ENCODE peak calls at places on chromosomes 4 and X, in ten cellular contexts. N, G, E, W, D, C, F, R, K and S are unnamed samples.

GRCh38 chr4:130479020-130479419 is 1383.1 kb downstream of the C4orf33 start:
- DNase-seq in D (no peak), G (peak), R (no peak), F (no peak), K (no peak), W (peak), N (peak), C (no peak), E (no peak), S (no peak)

GRCh38 chrX:19897087-19897486 is 9.7 kb upstream of the SH3KBP1 start:
- DNase-seq in W (no peak), F (no peak), E (no peak), C (no peak), N (no peak), D (no peak), K (no peak), R (no peak), G (no peak), S (no peak)

GRCh38 chr4:55973650-55974049 is 24.9 kb downstream of the CEP135 start:
- DNase-seq in W (no peak), F (no peak), N (no peak), C (no peak), K (no peak), E (no peak), D (no peak), G (no peak), R (no peak), S (no peak)

GRCh38 chrX:20857746-20858145 is 516.5 kb upstream of the CNKSR2 start:
- DNase-seq in W (peak), F (no peak), N (no peak), C (no peak), E (peak), R (no peak), G (peak), K (peak), D (no peak), S (peak)

GRCh38 chr4:183353557-183353956 is 31.3 kb upstream of the CLDN24 start:
- DNase-seq in C (no peak), W (no peak), G (no peak), D (no peak), N (no peak), K (no peak), E (no peak), F (no peak), R (no peak), S (no peak)

GRCh38 chr4:6939761-6940743 is 30.4 kb downstream of the TBC1D14 start:
- DNase-seq in D (no peak), W (no peak), F (no peak), G (no peak), N (no peak), C (no peak), R (no peak), E (no peak), K (no peak), S (no peak)

GRCh38 chrX:136176399-136176825 is 29.1 kb downstream of the FHL1 start:
- DNase-seq in F (no peak), C (no peak), D (no peak), G (peak), W (peak), K (no peak), R (peak), N (peak), E (no peak), S (peak)

GRCh38 chrX:36908801-36909403 is 99.3 kb upstream of the FAM47C start:
- DNase-seq in W (peak), F (peak), R (no peak), N (peak), D (peak), C (no peak), G (peak), K (no peak), E (no peak), S (no peak)

GRCh38 chr4:39841894-39842293 is 135.8 kb downstream of the PDS5A start:
- DNase-seq in C (no peak), K (no peak), F (no peak), E (no peak), R (no peak), G (no peak), N (no peak), D (no peak), W (no peak), S (no peak)

GRCh38 chr4:76640252-76640925 is 205.4 kb downstream of the SHROOM3 start:
- DNase-seq in K (no peak), F (no peak), D (no peak), R (no peak), W (no peak), C (no peak), G (no peak), E (no peak), N (peak), S (no peak)

GRCh38 chrX:291411-291901 is 10.3 kb downstream of the PLCXD1 start:
- DNase-seq in R (no peak), K (no peak), C (peak), E (no peak), D (no peak), F (no peak), W (no peak), N (no peak), G (no peak), S (no peak)

GRCh38 chr4:138639018-138639876 is 376.3 kb upstream of the NOCT start:
- DNase-seq in D (no peak), K (no peak), G (peak), N (peak), F (no peak), E (no peak), R (no peak), C (no peak), W (peak), S (no peak)

GRCh38 chr4:23039813-23040212 is 347.1 kb downstream of the GBA3 start:
- DNase-seq in F (no peak), G (no peak), K (no peak), E (no peak), D (no peak), R (no peak), C (no peak), W (no peak), N (no peak), S (no peak)

GRCh38 chr4:85952982-85953650 is 406.7 kb downstream of the MAPK10 start:
- DNase-seq in R (no peak), E (no peak), K (no peak), F (no peak), W (no peak), N (no peak), G (no peak), C (no peak), D (no peak), S (no peak)

GRCh38 chrX:56000169-56000568 is 232.0 kb upstream of the KLF8 start:
- DNase-seq in C (no peak), N (no peak), W (no peak), R (no peak), F (no peak), K (no peak), E (no peak), G (no peak), D (no peak), S (no peak)

GRCh38 chr4:113539408-113539807 is 222.1 kb downstream of the CAMK2D start:
- DNase-seq in E (no peak), N (no peak), D (no peak), R (no peak), G (peak), C (no peak), F (no peak), W (peak), K (no peak), S (no peak)

GRCh38 chr4:2226261-2226660 is 15.7 kb downstream of the HAUS3 start:
- DNase-seq in G (no peak), D (no peak), C (no peak), N (no peak), E (no peak), K (no peak), R (no peak), F (no peak), W (no peak), S (no peak)

GRCh38 chr4:7068279-7068842 is 497 bp upstream of the GRPEL1 start:
- DNase-seq in E (no peak), R (no peak), K (no peak), C (no peak), D (no peak), F (no peak), N (no peak), G (no peak), W (no peak), S (peak)

GRCh38 chr4:167469436-167469835 is 235.1 kb upstream of the SPOCK3 start:
- DNase-seq in F (no peak), K (no peak), E (no peak), N (no peak), R (no peak), W (no peak), G (no peak), C (no peak), D (no peak), S (no peak)

GRCh38 chr4:52376107-52376704 is 282.9 kb downstream of the USP46 start:
- DNase-seq in W (peak), C (no peak), G (peak), R (no peak), N (peak), D (peak), K (peak), E (no peak), F (peak), S (peak)

GRCh38 chr4:101271516-101271915 is 75.8 kb downstream of the PPP3CA start:
- DNase-seq in W (peak), C (no peak), N (no peak), E (no peak), D (no peak), R (no peak), K (no peak), G (no peak), F (no peak), S (no peak)

GRCh38 chr4:3786196-3786869 is 20.1 kb downstream of the ADRA2C start:
- DNase-seq in G (no peak), K (no peak), F (peak), N (no peak), R (peak), C (no peak), D (no peak), E (peak), W (no peak), S (no peak)

GRCh38 chr4:7157666-7158065 is 34.7 kb upstream of the SORCS2 start:
- DNase-seq in G (no peak), E (no peak), F (no peak), C (peak), N (no peak), R (no peak), K (no peak), D (no peak), W (no peak), S (no peak)

GRCh38 chr4:149371021-149371420 is 444.6 kb downstream of the IQCM start:
- DNase-seq in D (peak), R (peak), F (peak), W (peak), E (no peak), N (peak), K (peak), G (peak), C (no peak), S (peak)

GRCh38 chr4:72507167-72507566 is 61.9 kb downstream of the ADAMTS3 start:
- DNase-seq in D (no peak), F (no peak), R (no peak), N (no peak), W (no peak), C (no peak), K (no peak), E (no peak), G (no peak), S (no peak)

GRCh38 chr4:8862800-8863758 is 8.6 kb downstream of the HMX1 start:
- DNase-seq in K (no peak), G (no peak), W (no peak), E (no peak), N (no peak), D (no peak), R (no peak), F (no peak), C (no peak), S (no peak)

GRCh38 chr4:44415251-44415650 is 33.4 kb downstream of the KCTD8 start:
- DNase-seq in D (no peak), W (no peak), G (no peak), N (no peak), K (no peak), E (no peak), C (no peak), R (no peak), F (no peak), S (no peak)

GRCh38 chr4:98468744-98469143 is 189.7 kb downstream of the TSPAN5 start:
- DNase-seq in R (no peak), D (no peak), F (no peak), W (peak), N (no peak), G (no peak), E (peak), C (no peak), K (no peak), S (peak)

GRCh38 chrX:12139934-12140611 is 1.8 kb downstream of the FRMPD4 start:
- DNase-seq in C (no peak), E (no peak), K (no peak), D (no peak), N (no peak), W (peak), F (no peak), R (no peak), G (peak), S (no peak)

GRCh38 chr4:54543088-54543795 is 114.5 kb upstream of the KIT start:
- DNase-seq in F (no peak), D (no peak), E (no peak), W (peak), R (no peak), N (no peak), K (no peak), C (no peak), G (peak), S (no peak)

GRCh38 chrX:9829308-9830267 is 43.4 kb downstream of the SHROOM2 start:
- DNase-seq in D (no peak), R (no peak), F (peak), G (peak), E (no peak), W (peak), C (no peak), K (no peak), N (peak), S (no peak)

DNA sequence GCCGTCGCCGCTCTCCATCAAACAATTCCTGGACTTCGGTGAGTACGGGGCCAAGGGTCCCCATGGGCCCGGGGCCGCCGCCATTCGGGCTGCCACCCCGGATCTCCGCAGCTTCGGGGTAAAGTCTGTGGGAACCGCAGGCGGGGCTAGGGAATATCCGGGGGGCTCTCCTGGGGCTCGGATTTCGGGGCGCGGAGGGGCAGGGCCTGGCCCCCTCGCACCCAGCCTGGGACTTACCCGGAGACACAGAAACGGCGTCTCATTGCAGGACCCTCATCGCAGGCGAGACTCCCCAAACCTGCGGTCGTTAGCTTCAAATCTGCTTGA is 401 bp downstream of the PDK3 start:
- DNase-seq in C (peak), E (no peak), G (no peak), F (no peak), R (no peak), N (no peak), K (no peak), D (no peak), W (no peak), S (no peak)
- H3K27ac ChIP-seq in C (peak), E (peak), G (no peak), F (peak), R (peak), N (peak), K (no peak), D (no peak), W (peak), S (no peak)

GRCh38 chrX:42941671-42942070 is 163.7 kb upstream of the PPP1R2C start:
- DNase-seq in C (no peak), F (no peak), K (no peak), E (no peak), N (no peak), G (no peak), W (no peak), D (no peak), R (no peak), S (no peak)
- H3K27ac ChIP-seq in C (peak), F (no peak), K (no peak), E (no peak), N (no peak), G (no peak), W (no peak), D (no peak), R (no peak), S (no peak)

GRCh38 chr4:25970241-25970675 is 56.2 kb downstream of the SMIM20 start:
- DNase-seq in D (no peak), G (no peak), E (no peak), R (peak), N (no peak), K (no peak), F (no peak), C (no peak), W (peak), S (no peak)

GRCh38 chr4:25965629-25966028 is 51.6 kb downstream of the SMIM20 start:
- DNase-seq in K (no peak), R (no peak), F (no peak), E (no peak), D (no peak), N (no peak), C (no peak), G (no peak), W (no peak), S (no peak)

GRCh38 chr4:25970691-25971427 is 56.8 kb downstream of the SMIM20 start:
- DNase-seq in N (no peak), D (no peak), F (no peak), K (no peak), W (peak), E (no peak), G (no peak), C (no peak), R (no peak), S (no peak)

GRCh38 chr4:25966171-25966570 is 52.2 kb downstream of the SMIM20 start:
- DNase-seq in W (no peak), E (no peak), R (no peak), N (no peak), D (no peak), G (no peak), F (no peak), C (no peak), K (no peak), S (no peak)

DNA sequence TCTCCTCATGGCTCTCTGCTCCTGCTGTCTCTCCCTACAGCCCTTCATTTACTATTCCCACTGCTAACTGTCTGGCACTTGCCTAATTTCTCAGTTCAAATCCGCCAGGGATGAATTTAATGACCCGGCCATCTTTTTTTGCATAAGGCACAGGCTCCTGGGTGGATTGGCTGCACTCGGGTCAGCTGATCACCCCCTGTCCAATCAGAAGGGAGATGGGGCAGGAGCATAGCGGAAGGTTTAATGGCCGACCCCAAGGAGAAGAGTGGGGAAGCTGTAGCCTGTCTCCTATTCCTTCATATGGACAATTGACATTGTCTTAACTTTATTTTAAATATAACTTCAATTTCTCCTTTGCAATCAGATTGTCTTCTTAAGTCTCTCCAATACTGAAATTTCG is 55.4 kb downstream of the SMIM20 start:
- DNase-seq in G (no peak), D (no peak), R (no peak), F (no peak), W (no peak), C (no peak), N (no peak), E (no peak), K (no peak), S (no peak)
- H3K27ac ChIP-seq in G (no peak), D (no peak), R (no peak), F (no peak), W (no peak), C (no peak), N (no peak), E (no peak), K (no peak), S (no peak)

GRCh38 chr4:58669783-58670182 is 1559.6 kb upstream of the IGFBP7 start:
- DNase-seq in R (no peak), F (no peak), E (no peak), G (no peak), D (no peak), W (no peak), K (no peak), C (no peak), N (no peak), S (no peak)
- H3K27ac ChIP-seq in R (no peak), F (no peak), E (no peak), G (no peak), D (no peak), W (no peak), K (no peak), C (no peak), N (no peak), S (no peak)

GRCh38 chr4:87717276-87718031 is 67.4 kb downstream of the DMP1 start:
- DNase-seq in N (no peak), D (no peak), R (no peak), G (no peak), E (no peak), C (no peak), W (no peak), F (no peak), K (no peak), S (no peak)
- H3K27ac ChIP-seq in N (no peak), D (no peak), R (no peak), G (no peak), E (no peak), C (no peak), W (no peak), F (no peak), K (no peak), S (no peak)

GRCh38 chr4:69095301-69095731 is 958 bp upstream of the UGT2B7 start:
- DNase-seq in G (peak), F (peak), N (peak), K (no peak), R (no peak), D (no peak), C (no peak), W (no peak), E (no peak), S (peak)
- H3K27ac ChIP-seq in G (no peak), F (peak), N (no peak), K (no peak), R (no peak), D (no peak), C (no peak), W (no peak), E (no peak), S (peak)

GRCh38 chrX:66638591-66639500 is at the start of gene EDA2R:
- DNase-seq in C (peak), G (peak), D (no peak), W (peak), E (peak), R (peak), F (peak), N (peak), K (peak), S (peak)
- H3K27ac ChIP-seq in C (no peak), G (peak), D (no peak), W (peak), E (peak), R (peak), F (peak), N (peak), K (peak), S (peak)

GRCh38 chr4:107737470-107737869 is 17.4 kb upstream of the PAPSS1 start:
- DNase-seq in W (peak), K (no peak), R (no peak), G (no peak), C (no peak), E (no peak), N (no peak), F (no peak), D (no peak), S (no peak)
- H3K27ac ChIP-seq in W (no peak), K (no peak), R (no peak), G (no peak), C (no peak), E (no peak), N (no peak), F (no peak), D (no peak), S (no peak)

GRCh38 chr4:16142598-16143295 is 58.9 kb upstream of the PROM1 start:
- DNase-seq in K (no peak), N (no peak), E (no peak), C (no peak), G (no peak), W (no peak), R (no peak), F (no peak), D (no peak), S (no peak)
- H3K27ac ChIP-seq in K (no peak), N (no peak), E (no peak), C (no peak), G (no peak), W (no peak), R (no peak), F (no peak), D (no peak), S (no peak)